ENCODE peak calls at places on chromosome 1, in six cellular contexts. O is fibroblast of lung, X is IMR-90, V is neuronal stem cell, U is OCI-LY7, G is A549. J is an unnamed sample.

GRCh38 chr1:206909167-206909882 is 12.1 kb downstream of the IL24 start:
- DNase-seq in X (no peak), G (peak; percentile 73), U (no peak), O (no peak), V (no peak), J (peak; percentile 82)

GRCh38 chr1:212916395-212917133 is 33.8 kb upstream of the VASH2 start:
- DNase-seq in G (no peak), V (peak; percentile 24), X (peak; percentile 22), O (peak; percentile 63), U (no peak), J (no peak)

GRCh38 chr1:151790940-151791651 is 796 bp upstream of the TDRKH start:
- DNase-seq in U (peak; percentile 9), G (peak; percentile 74), V (no peak), X (no peak), O (peak; percentile 6), J (peak; percentile 79)

GRCh38 chr1:151680812-151681211 is 35.8 kb downstream of the CELF3 start:
- DNase-seq in O (peak; percentile 94), X (peak; percentile 89), U (no peak), G (peak; percentile 83), V (no peak), J (no peak)

GRCh38 chr1:228415853-228416216 is 826 bp downstream of the TRIM17 start:
- DNase-seq in X (no peak), O (no peak), V (no peak), U (no peak), G (no peak), J (no peak)

GRCh38 chr1:7220712-7221252 is 435.5 kb downstream of the CAMTA1 start:
- DNase-seq in X (no peak), V (no peak), G (no peak), O (no peak), U (no peak), J (no peak)

GRCh38 chr1:206685749-206686485 is 1.2 kb downstream of the MAPKAPK2 start:
- DNase-seq in U (no peak), X (peak; percentile 80), G (peak; percentile 41), O (peak; percentile 81), V (peak; percentile 61), J (peak; percentile 78)

GRCh38 chr1:6922096-6922931 is 137.1 kb downstream of the CAMTA1 start:
- DNase-seq in G (no peak), O (peak; percentile 91), X (peak; percentile 4), V (no peak), U (no peak), J (peak; percentile 63)

GRCh38 chr1:3674100-3675094 is 22.1 kb downstream of the TP73 start:
- DNase-seq in O (no peak), U (no peak), G (no peak), V (no peak), X (no peak), J (no peak)

GRCh38 chr1:47574451-47575165 is 136.8 kb downstream of the FOXD2 start:
- DNase-seq in X (no peak), G (no peak), U (no peak), O (no peak), V (no peak), J (no peak)

GRCh38 chr1:98051065-98051675 is 130.3 kb upstream of the DPYD start:
- DNase-seq in V (peak; percentile 65), G (peak; percentile 36), O (peak; percentile 70), X (peak; percentile 83), U (peak; percentile 61), J (peak; percentile 53)

GRCh38 chr1:2529776-2530500 is at the start of gene HES5:
- DNase-seq in U (no peak), X (no peak), V (peak; percentile 96), G (no peak), O (no peak), J (peak; percentile 73)

GRCh38 chr1:53111073-53111556 is 31.3 kb downstream of the SLC1A7 start:
- DNase-seq in X (peak; percentile 18), G (no peak), U (no peak), O (peak; percentile 49), V (no peak), J (no peak)

GRCh38 chr1:53112271-53112774 is 30.1 kb downstream of the SLC1A7 start:
- DNase-seq in G (no peak), U (no peak), O (peak; percentile 86), X (peak; percentile 87), V (no peak), J (no peak)

GRCh38 chr1:53110370-53111072 is 31.9 kb downstream of the SLC1A7 start:
- DNase-seq in U (no peak), O (peak; percentile 78), G (no peak), X (peak; percentile 66), V (no peak), J (no peak)

GRCh38 chr1:53112861-53113260 is 29.6 kb downstream of the SLC1A7 start:
- DNase-seq in X (peak; percentile 28), V (no peak), G (no peak), O (peak; percentile 13), U (no peak), J (no peak)

DNA sequence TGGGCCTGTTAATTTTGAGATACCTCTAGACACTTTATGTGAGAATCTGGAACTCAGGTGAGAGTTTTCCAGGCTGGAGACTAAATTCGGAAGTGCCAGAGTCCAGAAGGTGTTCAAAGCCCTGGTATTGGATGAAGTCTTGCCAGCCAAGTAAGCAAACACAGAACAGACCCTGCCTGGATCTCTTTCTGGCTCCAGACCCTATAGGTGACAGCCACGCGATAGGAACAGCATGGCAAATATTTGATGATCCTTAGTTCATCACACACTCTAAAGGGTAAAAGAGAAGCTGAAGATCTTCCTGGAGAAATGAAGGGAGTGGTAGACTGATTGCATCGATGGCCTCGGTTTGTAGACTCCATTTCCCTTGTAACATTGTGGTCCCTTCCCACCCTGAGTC is 30.7 kb downstream of the SLC1A7 start:
- DNase-seq in O (no peak), V (no peak), X (no peak), G (no peak), U (no peak), J (no peak)
- H3K4me2 ChIP-seq in O (no peak overlapping the region), V (no peak overlapping the region), X (no peak overlapping the region), G (no peak overlapping the region), U (no peak overlapping the region), J (no peak overlapping the region)

GRCh38 chr1:64758233-64758632 is 13.4 kb downstream of the RAVER2 start:
- DNase-seq in U (no peak), X (no peak), G (no peak), V (no peak), O (no peak), J (no peak)

GRCh38 chr1:64759968-64760367 is 15.1 kb downstream of the RAVER2 start:
- DNase-seq in O (no peak), V (no peak), U (no peak), X (no peak), G (no peak), J (no peak)

GRCh38 chr1:64755356-64755755 is 10.5 kb downstream of the RAVER2 start:
- DNase-seq in X (no peak), U (no peak), O (no peak), V (no peak), G (no peak), J (no peak)

GRCh38 chr1:64756770-64757169 is 11.9 kb downstream of the RAVER2 start:
- DNase-seq in G (no peak), X (no peak), O (no peak), V (no peak), U (no peak), J (no peak)

DNA sequence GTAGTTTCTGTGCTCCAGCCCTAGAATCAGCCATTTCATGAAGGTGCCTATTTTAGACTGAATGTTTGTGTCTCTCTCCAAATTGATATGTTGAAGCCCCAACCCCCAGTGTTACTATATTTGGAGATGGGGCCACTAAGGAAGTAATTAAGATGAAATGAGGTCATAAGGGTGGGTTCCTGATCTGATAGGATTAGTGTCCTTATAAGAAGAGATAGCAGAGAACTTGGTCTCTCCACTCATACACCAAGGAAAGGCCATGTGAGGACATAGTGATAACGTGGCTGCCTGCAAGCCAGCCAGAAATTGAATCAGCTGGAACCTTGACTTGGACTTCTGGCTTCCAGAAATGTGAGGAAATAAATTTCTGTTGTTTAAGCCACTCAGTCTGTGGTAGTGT is 12.3 kb downstream of the RAVER2 start:
- DNase-seq in U (no peak), X (no peak), V (no peak), G (no peak), O (no peak), J (no peak)
- H3K4me2 ChIP-seq in U (no peak overlapping the region), X (no peak overlapping the region), V (no peak overlapping the region), G (no peak overlapping the region), O (no peak overlapping the region), J (no peak overlapping the region)

DNA sequence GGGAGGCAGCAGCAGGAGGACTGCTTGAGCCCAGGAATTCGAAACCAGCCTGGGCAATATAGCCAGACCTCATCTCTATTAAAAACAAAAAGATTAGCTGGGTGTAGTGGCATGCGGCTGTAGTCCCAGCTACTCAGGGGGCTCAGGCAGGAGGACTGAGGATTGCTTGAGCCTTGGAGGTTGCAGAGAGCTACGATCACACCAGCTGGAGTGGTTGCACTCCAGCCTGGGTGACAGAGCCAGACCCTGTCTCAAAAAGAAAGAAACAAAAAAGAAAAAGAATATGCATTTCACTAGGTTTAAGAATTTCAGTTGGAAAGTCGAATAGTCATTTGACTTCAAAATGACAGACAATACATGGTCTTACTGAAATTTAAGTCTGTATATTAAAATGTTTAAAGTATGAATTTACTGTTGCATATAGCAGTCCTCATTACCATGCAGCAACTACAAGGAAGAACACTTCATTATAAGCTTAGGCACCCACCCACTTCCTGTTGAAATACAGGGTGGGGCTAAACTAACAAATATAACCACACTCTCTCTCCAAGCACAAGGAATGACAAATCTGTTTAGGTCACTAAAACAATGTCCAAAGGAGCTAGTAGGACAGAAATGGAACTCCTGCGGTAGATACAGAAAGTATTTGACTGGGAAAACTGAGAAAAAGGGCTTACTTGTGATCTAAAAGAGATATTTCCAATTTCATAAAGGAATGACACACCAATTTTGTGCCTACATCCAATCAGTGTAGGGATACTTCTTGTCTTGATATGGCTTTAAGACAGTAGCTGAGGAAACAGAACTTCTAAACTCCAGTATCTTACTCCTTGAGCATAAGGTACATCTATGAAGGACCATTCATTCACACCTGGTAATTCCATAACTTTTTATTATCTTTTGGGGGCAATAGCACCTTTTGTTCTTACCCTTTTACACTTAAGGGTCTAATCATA is 44.1 kb downstream of the GPR3 start:
- DNase-seq in O (peak; percentile 81), X (peak; percentile 60), V (no peak), U (peak; percentile 66), G (peak; percentile 34), J (no peak)
- H3K4me2 ChIP-seq in O (peak overlapping the region; percentile 70), X (peak overlapping the region; percentile 61), V (no peak overlapping the region), U (peak overlapping the region; percentile 81), G (peak overlapping the region; percentile 53), J (peak overlapping the region; percentile 2)

GRCh38 chr1:72280131-72280530 is 2.2 kb downstream of the NEGR1 start:
- DNase-seq in V (no peak), O (no peak), X (no peak), G (no peak), U (no peak), J (no peak)

GRCh38 chr1:72280714-72281113 is 1.6 kb downstream of the NEGR1 start:
- DNase-seq in U (no peak), X (no peak), G (no peak), O (no peak), V (no peak), J (no peak)

GRCh38 chr1:72282271-72282656 is at the start of gene NEGR1:
- DNase-seq in X (peak; percentile 68), U (no peak), G (no peak), V (peak; percentile 55), O (peak; percentile 74), J (peak; percentile 71)

GRCh38 chr1:72281637-72282270 is 585 bp downstream of the NEGR1 start:
- DNase-seq in X (peak; percentile 2), G (no peak), O (no peak), V (peak; percentile 14), U (no peak), J (no peak)

DNA sequence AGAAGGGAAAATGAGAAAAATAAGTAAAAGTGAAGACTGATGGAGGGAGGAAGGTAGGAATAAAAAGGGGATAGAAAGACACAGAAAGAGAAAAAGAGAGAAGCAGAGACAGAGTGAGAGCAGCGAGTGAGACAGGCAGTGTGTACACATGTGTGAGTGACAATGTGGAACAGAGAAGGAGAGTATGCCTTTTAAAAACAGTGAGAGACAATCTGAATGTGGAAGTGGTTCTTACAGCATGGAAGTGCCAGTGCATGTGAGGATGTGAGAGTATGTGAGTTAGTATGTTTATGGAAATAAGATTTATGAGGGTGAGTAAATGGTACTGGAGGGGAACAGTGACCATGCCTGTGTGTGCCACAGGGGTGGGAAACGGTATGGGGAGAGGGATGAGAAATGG is 1.2 kb downstream of the NEGR1 start:
- DNase-seq in U (no peak), X (peak; percentile 4), V (no peak), O (no peak), G (no peak), J (no peak)
- H3K4me2 ChIP-seq in U (no peak overlapping the region), X (peak overlapping the region; percentile 41), V (no peak overlapping the region), O (peak overlapping the region; percentile 38), G (no peak overlapping the region), J (peak overlapping the region; percentile 94)